ENCODE peak calls at places on chromosomes 11 and 22, in nine cellular contexts. V is COR-L47, D is IMR-90, W is T-cell, P is sciatic nerve, J is type B pancreatic cell, A is ACHN, Z is foreskin fibroblast, F is GM12878. B is an unnamed sample.

GRCh38 chr22:38490915-38491314 is 15.2 kb downstream of the DDX17 start:
- DNase-seq in V (no peak), D (peak), W (no peak), P (peak), J (no peak), A (peak), Z (peak), F (no peak), B (peak)

GRCh38 chr11:76232026-76232665 is 25.8 kb upstream of the WNT11 start:
- DNase-seq in V (no peak), D (no peak), W (peak), P (no peak), J (no peak), A (no peak), Z (no peak), F (peak), B (no peak)

GRCh38 chr11:66113132-66113856 is 43.2 kb downstream of the PACS1 start:
- DNase-seq in V (no peak), D (peak), W (no peak), P (no peak), J (no peak), A (peak), Z (peak), F (no peak), B (no peak)

GRCh38 chr22:24391836-24392217 is 35.6 kb upstream of the ADORA2A start:
- DNase-seq in V (no peak), D (peak), W (no peak), P (no peak), J (no peak), A (no peak), Z (peak), F (no peak), B (no peak)

GRCh38 chr22:27128461-27129080 is 471.2 kb downstream of the MIAT start:
- DNase-seq in V (no peak), D (no peak), W (no peak), P (no peak), J (no peak), A (no peak), Z (no peak), F (no peak), B (no peak)

GRCh38 chr11:96180341-96180740 is 162.7 kb downstream of the MAML2 start:
- DNase-seq in V (no peak), D (no peak), W (no peak), P (no peak), J (no peak), A (no peak), Z (no peak), F (no peak), B (no peak)

GRCh38 chr11:47466701-47467250 is 17.8 kb upstream of the RAPSN start:
- DNase-seq in V (peak), D (no peak), W (no peak), P (peak), J (no peak), A (no peak), Z (peak), F (no peak), B (peak)

GRCh38 chr11:110529043-110529442 is 99.3 kb downstream of the FDX1 start:
- DNase-seq in V (no peak), D (no peak), W (no peak), P (no peak), J (no peak), A (peak), Z (no peak), F (no peak), B (no peak)

GRCh38 chr11:70244698-70245097 is 25.8 kb upstream of the PPFIA1 start:
- DNase-seq in V (no peak), D (peak), W (no peak), P (no peak), J (no peak), A (no peak), Z (peak), F (no peak), B (no peak)

GRCh38 chr11:122707111-122707510 is 51.6 kb downstream of the UBASH3B start:
- DNase-seq in V (no peak), D (no peak), W (no peak), P (no peak), J (no peak), A (no peak), Z (no peak), F (no peak), B (no peak)

GRCh38 chr11:76798202-76798581 is 15.0 kb downstream of the TSKU start:
- DNase-seq in V (no peak), D (no peak), W (no peak), P (no peak), J (peak), A (no peak), Z (no peak), F (no peak), B (no peak)

GRCh38 chr11:10326080-10326964 is 21.4 kb downstream of the ADM start:
- DNase-seq in V (no peak), D (no peak), W (no peak), P (no peak), J (no peak), A (no peak), Z (peak), F (no peak), B (no peak)

GRCh38 chr11:118819687-118820086 is 28.7 kb upstream of the DDX6 start:
- DNase-seq in V (no peak), D (no peak), W (no peak), P (no peak), J (no peak), A (no peak), Z (no peak), F (no peak), B (no peak)

GRCh38 chr22:19625331-19626041 is 88.8 kb upstream of the SEPTIN5 start:
- DNase-seq in V (no peak), D (no peak), W (no peak), P (peak), J (no peak), A (no peak), Z (no peak), F (no peak), B (no peak)

GRCh38 chr11:79439893-79440450 is 858 bp downstream of the TENM4 start:
- DNase-seq in V (peak), D (no peak), W (no peak), P (peak), J (peak), A (peak), Z (no peak), F (no peak), B (no peak)

GRCh38 chr11:75627879-75628668 is 40.8 kb downstream of the MAP6 start:
- DNase-seq in V (no peak), D (peak), W (no peak), P (no peak), J (no peak), A (no peak), Z (peak), F (no peak), B (no peak)

GRCh38 chr22:39170825-39171622 is 18.5 kb upstream of the CBX7 start:
- DNase-seq in V (peak), D (peak), W (peak), P (peak), J (peak), A (peak), Z (peak), F (peak), B (peak)

GRCh38 chr11:43708776-43709175 is 28.2 kb downstream of the HSD17B12 start:
- DNase-seq in V (no peak), D (no peak), W (no peak), P (no peak), J (no peak), A (peak), Z (no peak), F (no peak), B (no peak)

GRCh38 chr11:127998421-127998820 is 588.9 kb downstream of the ETS1 start:
- DNase-seq in V (no peak), D (peak), W (no peak), P (no peak), J (no peak), A (no peak), Z (peak), F (no peak), B (no peak)

GRCh38 chr11:11894486-11894885 is 52.7 kb downstream of the USP47 start:
- DNase-seq in V (no peak), D (peak), W (no peak), P (no peak), J (no peak), A (no peak), Z (no peak), F (no peak), B (no peak)

GRCh38 chr22:27215826-27216320 is 558.5 kb downstream of the MIAT start:
- DNase-seq in V (no peak), D (no peak), W (no peak), P (no peak), J (no peak), A (no peak), Z (no peak), F (no peak), B (no peak)

GRCh38 chr22:46881373-46882118 is 119.1 kb downstream of the TBC1D22A start:
- DNase-seq in V (no peak), D (peak), W (no peak), P (no peak), J (no peak), A (peak), Z (peak), F (no peak), B (no peak)

GRCh38 chr11:64148200-64148916 is 17.6 kb downstream of the MACROD1 start:
- DNase-seq in V (peak), D (peak), W (peak), P (peak), J (peak), A (peak), Z (peak), F (no peak), B (peak)

GRCh38 chr11:82980292-82980691 is 78.8 kb downstream of the DDIAS start:
- DNase-seq in V (no peak), D (peak), W (no peak), P (no peak), J (no peak), A (peak), Z (peak), F (no peak), B (no peak)

GRCh38 chr11:110366234-110366633 is 63.5 kb upstream of the FDX1 start:
- DNase-seq in V (peak), D (peak), W (no peak), P (peak), J (no peak), A (no peak), Z (peak), F (no peak), B (no peak)